ENCODE peak calls at places on chromosome 12, in seven cellular contexts. U is neuronal stem cell, C is mesendoderm, D is H1, B is H9, N is mesenchymal stem cell, L is IMR-90. E is an unnamed sample.

GRCh38 chr12:47882796-47883546 is 21.8 kb downstream of the VDR start:
- DNase-seq in D (no peak), N (no peak), C (no peak), U (no peak), B (no peak), L (no peak), E (no peak)

GRCh38 chr12:114689075-114689994 is 5.4 kb upstream of the TBX3 start:
- DNase-seq in U (no peak), C (no peak), B (no peak), N (no peak), D (no peak), L (no peak), E (no peak)

GRCh38 chr12:66241061-66242043 is 52.3 kb downstream of the IRAK3 start:
- DNase-seq in C (no peak), U (no peak), B (no peak), N (peak), D (no peak), L (peak), E (peak)

GRCh38 chr12:31923063-31923412 is 36.2 kb upstream of the RESF1 start:
- DNase-seq in C (peak), B (no peak), N (no peak), L (no peak), U (no peak), D (no peak), E (no peak)

GRCh38 chr12:32298917-32299316 is 100.4 kb upstream of the FGD4 start:
- DNase-seq in U (no peak), N (no peak), B (no peak), D (no peak), C (no peak), L (no peak), E (no peak)

GRCh38 chr12:113234483-113234882 is 13.2 kb downstream of the TPCN1 start:
- DNase-seq in B (no peak), C (no peak), U (no peak), D (no peak), L (no peak), N (no peak), E (no peak)

GRCh38 chr12:43459285-43459684 is 92.7 kb downstream of the ADAMTS20 start:
- DNase-seq in C (no peak), D (no peak), U (no peak), L (no peak), N (no peak), B (no peak), E (no peak)

GRCh38 chr12:44076892-44077291 is 241.0 kb downstream of the TMEM117 start:
- DNase-seq in N (no peak), L (no peak), D (no peak), B (no peak), U (no peak), C (no peak), E (no peak)

GRCh38 chr12:67482751-67483661 is 165.5 kb upstream of the DYRK2 start:
- DNase-seq in U (no peak), B (no peak), C (no peak), L (peak), N (peak), D (no peak), E (peak)

GRCh38 chr12:43789941-43790340 is 16.2 kb downstream of the TWF1 start:
- DNase-seq in N (no peak), B (no peak), C (peak), D (no peak), L (peak), U (no peak), E (no peak)

GRCh38 chr12:6334940-6335450 is 6.9 kb downstream of the TNFRSF1A start:
- DNase-seq in U (no peak), L (peak), D (no peak), B (no peak), C (no peak), N (peak), E (no peak)

GRCh38 chr12:80967565-80967964 is 29.8 kb upstream of the LIN7A start:
- DNase-seq in U (no peak), D (no peak), N (no peak), L (no peak), C (no peak), B (no peak), E (no peak)

GRCh38 chr12:108364879-108365278 is 25.8 kb upstream of the CMKLR1 start:
- DNase-seq in B (no peak), L (no peak), U (no peak), C (no peak), D (no peak), N (no peak), E (no peak)

GRCh38 chr12:52032797-52033505 is 18.3 kb upstream of the NR4A1 start:
- DNase-seq in U (peak), L (peak), D (peak), N (peak), B (peak), C (peak), E (peak)

GRCh38 chr12:69007166-69007857 is 74.3 kb upstream of the CPM start:
- DNase-seq in B (peak), N (peak), U (peak), D (no peak), C (no peak), L (peak), E (peak)

GRCh38 chr12:123856681-123857080 is 94.6 kb downstream of the DNAH10 start:
- DNase-seq in L (no peak), B (no peak), N (no peak), C (no peak), U (no peak), D (no peak), E (no peak)

GRCh38 chr12:123858176-123858575 is 96.1 kb downstream of the DNAH10 start:
- DNase-seq in L (no peak), U (no peak), C (no peak), N (no peak), B (no peak), D (no peak), E (no peak)

GRCh38 chr12:123861392-123861791 is 99.3 kb downstream of the DNAH10 start:
- DNase-seq in B (no peak), D (no peak), L (no peak), U (no peak), N (no peak), C (no peak), E (no peak)

GRCh38 chr12:123859035-123859434 is 96.9 kb downstream of the DNAH10 start:
- DNase-seq in C (peak), L (no peak), U (no peak), D (peak), N (no peak), B (peak), E (no peak)

GRCh38 chr12:123860369-123860768 is 98.3 kb downstream of the DNAH10 start:
- DNase-seq in B (no peak), N (no peak), L (no peak), D (no peak), C (no peak), U (no peak), E (no peak)
- H2AK5ac ChIP-seq in B (no peak), N (no peak), L (no peak), D (no peak), C (no peak), U (no peak), E (no peak)

DNA sequence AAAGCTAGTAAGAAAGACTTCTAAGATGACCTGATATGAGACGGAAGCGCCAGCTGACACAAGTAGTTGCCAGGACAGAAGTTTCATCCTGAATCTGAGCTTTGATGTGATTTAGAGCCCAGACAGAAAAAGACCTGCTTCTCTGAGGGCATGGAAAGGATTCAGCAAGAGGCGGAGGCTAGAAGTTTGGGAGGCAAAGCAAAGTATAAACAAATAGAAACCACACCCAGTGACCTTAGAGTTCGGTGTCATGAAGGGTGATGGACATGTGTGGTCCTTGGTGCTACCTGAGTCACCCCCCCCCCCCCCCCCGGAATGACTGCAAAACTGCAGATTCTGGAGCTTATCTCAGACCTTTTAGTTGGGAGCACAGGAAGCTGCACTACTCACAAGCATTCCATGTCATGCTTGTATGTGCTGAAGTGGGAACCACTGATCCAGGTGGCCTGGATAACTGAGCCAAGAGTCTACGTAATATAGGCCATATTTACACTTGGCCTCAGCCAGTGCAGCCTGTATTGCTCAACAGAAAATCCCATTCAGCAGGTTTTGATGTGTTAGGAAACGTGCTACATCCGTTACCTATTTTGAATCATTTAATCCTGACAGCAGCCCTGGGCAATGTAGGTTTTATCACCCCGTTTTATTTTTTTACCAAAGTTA is 191.4 kb downstream of the ANO6 start:
- DNase-seq in D (no peak), L (peak), B (no peak), N (peak), C (no peak), U (no peak), E (no peak)
- H2AK5ac ChIP-seq in D (no peak), L (no peak), B (no peak), N (no peak), C (no peak), U (no peak), E (no peak)

GRCh38 chr12:22500100-22500499 is 44.2 kb downstream of the C2CD5 start:
- DNase-seq in N (peak), B (no peak), D (no peak), U (no peak), L (no peak), C (no peak), E (no peak)

GRCh38 chr12:22505826-22506225 is 38.5 kb downstream of the C2CD5 start:
- DNase-seq in L (no peak), N (no peak), D (no peak), U (no peak), B (no peak), C (no peak), E (no peak)
- H2AK5ac ChIP-seq in L (no peak), N (no peak), D (no peak), U (no peak), B (no peak), C (no peak), E (no peak)

GRCh38 chr12:53976823-53977595 is 2.3 kb upstream of the HOTAIR start:
- DNase-seq in N (no peak), C (no peak), L (no peak), U (no peak), D (no peak), B (no peak), E (no peak)
- H2AK5ac ChIP-seq in N (no peak), C (no peak), L (no peak), U (no peak), D (no peak), B (no peak), E (no peak)